ENCODE peak calls at places on chromosomes 4 and X, in five cellular contexts. N, V, L, C and P are unnamed samples.

GRCh38 chrX:44903107-44903506 is 30.1 kb downstream of the KDM6A start:
- DNase-seq in N (no peak), V (no peak), L (no peak), C (no peak), P (no peak)

GRCh38 chrX:55451990-55452824 is at the start of gene MAGEH1:
- DNase-seq in N (peak; percentile 68), V (peak; percentile 67), L (peak; percentile 73), C (peak; percentile 73), P (peak; percentile 84)

GRCh38 chr4:73245955-73246354 is 12.6 kb downstream of the ANKRD17 start:
- DNase-seq in N (no peak), V (no peak), L (no peak), C (no peak), P (no peak)

GRCh38 chrX:108064001-108064400 is 19.1 kb downstream of the VSIG1 start:
- DNase-seq in N (no peak), V (no peak), L (no peak), C (no peak), P (no peak)

GRCh38 chr4:126364290-126364978 is 1049.7 kb downstream of the FAT4 start:
- DNase-seq in N (no peak), V (no peak), L (no peak), C (no peak), P (no peak)

GRCh38 chr4:163121689-163122088 is 45.0 kb downstream of the NAF1 start:
- DNase-seq in N (no peak), V (no peak), L (no peak), C (no peak), P (no peak)

GRCh38 chr4:179196511-179196910 is 1754.3 kb upstream of the AGA start:
- DNase-seq in N (no peak), V (no peak), L (no peak), C (no peak), P (no peak)

GRCh38 chr4:10072420-10073017 is 44.1 kb downstream of the WDR1 start:
- DNase-seq in N (no peak), V (no peak), L (no peak), C (no peak), P (no peak)

GRCh38 chrX:134537179-134537945 is 77.4 kb downstream of the HPRT1 start:
- DNase-seq in N (no peak), V (no peak), L (no peak), C (no peak), P (peak; percentile 74)

GRCh38 chr4:49032440-49033161 is 46.5 kb downstream of the CWH43 start:
- DNase-seq in N (no peak), V (peak; percentile 36), L (no peak), C (no peak), P (no peak)

GRCh38 chr4:22356996-22357596 is 158.8 kb downstream of the ADGRA3 start:
- DNase-seq in N (no peak), V (no peak), L (no peak), C (no peak), P (no peak)

GRCh38 chrX:642436-643210 is 12.0 kb downstream of the SHOX start:
- DNase-seq in N (no peak), V (no peak), L (no peak), C (no peak), P (no peak)
- H3K27me3 ChIP-seq in N (peaks cover 37% of the 10 kb centered on the region), V (peaks cover 78% of the 10 kb centered on the region), L (peaks cover 15% of the 10 kb centered on the region), C (peaks cover 25% of the 10 kb centered on the region), P (peaks cover 71% of the 10 kb centered on the region)

GRCh38 chrX:13864264-13864663 is 47.4 kb upstream of the GPM6B start:
- DNase-seq in N (no peak), V (no peak), L (no peak), C (no peak), P (no peak)
- H3K27me3 ChIP-seq in N (peaks cover 10% of the 10 kb centered on the region), V (peaks cover 55% of the 10 kb centered on the region), L (no peaks in the 10 kb centered on the region), C (no peaks in the 10 kb centered on the region), P (no peaks in the 10 kb centered on the region)

GRCh38 chr4:56657128-56657527 is 24.0 kb downstream of the HOPX start:
- DNase-seq in N (no peak), V (no peak), L (no peak), C (no peak), P (no peak)

GRCh38 chr4:56656346-56656643 is 24.8 kb downstream of the HOPX start:
- DNase-seq in N (no peak), V (no peak), L (no peak), C (no peak), P (peak; percentile 49)

GRCh38 chr4:56657818-56658217 is 23.3 kb downstream of the HOPX start:
- DNase-seq in N (no peak), V (no peak), L (no peak), C (no peak), P (no peak)

GRCh38 chr4:56655627-56656345 is 25.3 kb downstream of the HOPX start:
- DNase-seq in N (no peak), V (no peak), L (no peak), C (no peak), P (peak; percentile 10)

GRCh38 chr4:56658410-56659003 is 22.6 kb downstream of the HOPX start:
- DNase-seq in N (no peak), V (no peak), L (no peak), C (no peak), P (no peak)
- H3K27me3 ChIP-seq in N (peaks cover 32% of the 10 kb centered on the region), V (peaks cover 5% of the 10 kb centered on the region), L (peaks cover 4% of the 10 kb centered on the region), C (no peaks in the 10 kb centered on the region), P (peaks cover 64% of the 10 kb centered on the region)

GRCh38 chr4:156195914-156196313 is 242.2 kb upstream of the CTSO start:
- DNase-seq in N (no peak), V (no peak), L (no peak), C (no peak), P (no peak)

GRCh38 chr4:156193800-156194199 is 240.1 kb upstream of the CTSO start:
- DNase-seq in N (no peak), V (no peak), L (peak; percentile 28), C (no peak), P (peak; percentile 18)

GRCh38 chr4:156196722-156197121 is 243.1 kb upstream of the CTSO start:
- DNase-seq in N (no peak), V (no peak), L (no peak), C (no peak), P (no peak)

GRCh38 chr4:156193116-156193515 is 239.4 kb upstream of the CTSO start:
- DNase-seq in N (no peak), V (no peak), L (no peak), C (no peak), P (no peak)

GRCh38 chr4:156194896-156195295 is 241.2 kb upstream of the CTSO start:
- DNase-seq in N (no peak), V (no peak), L (no peak), C (no peak), P (no peak)
- H3K27me3 ChIP-seq in N (no peaks in the 10 kb centered on the region), V (no peaks in the 10 kb centered on the region), L (no peaks in the 10 kb centered on the region), C (no peaks in the 10 kb centered on the region), P (no peaks in the 10 kb centered on the region)

GRCh38 chrX:52598886-52599285 is 55.8 kb downstream of the SSX7 start:
- DNase-seq in N (no peak), V (no peak), L (no peak), C (no peak), P (no peak)
- H3K27me3 ChIP-seq in N (no peaks in the 10 kb centered on the region), V (peaks cover 43% of the 10 kb centered on the region), L (no peaks in the 10 kb centered on the region), C (no peaks in the 10 kb centered on the region), P (no peaks in the 10 kb centered on the region)

DNA sequence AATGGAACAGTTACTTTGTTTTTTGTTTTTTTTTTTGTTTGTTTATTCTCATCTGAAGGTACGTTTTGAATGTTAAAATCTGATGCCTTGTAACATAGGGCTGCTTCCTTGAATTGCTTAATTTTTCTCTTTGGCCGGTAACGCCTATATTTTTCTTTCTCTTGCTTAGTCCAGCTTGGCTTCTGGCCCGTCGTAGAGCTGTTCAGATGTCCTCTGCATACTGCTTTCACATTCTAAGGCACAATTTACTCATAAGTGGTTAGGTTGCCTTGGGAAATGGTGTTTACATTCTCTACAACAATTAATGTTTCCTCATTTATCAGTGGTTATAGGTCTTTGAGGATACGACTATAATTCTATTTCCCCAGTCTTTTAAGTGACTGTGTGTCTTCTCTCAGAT is 7.9 kb downstream of the NONO start:
- DNase-seq in N (no peak), V (no peak), L (no peak), C (no peak), P (no peak)
- H3K27me3 ChIP-seq in N (no peaks in the 10 kb centered on the region), V (peaks cover 19% of the 10 kb centered on the region), L (no peaks in the 10 kb centered on the region), C (no peaks in the 10 kb centered on the region), P (no peaks in the 10 kb centered on the region)

GRCh38 chrX:140507223-140507981 is 2.5 kb upstream of the SOX3 start:
- DNase-seq in N (no peak), V (no peak), L (no peak), C (no peak), P (no peak)
- H3K27me3 ChIP-seq in N (peaks cover 45% of the 10 kb centered on the region), V (peaks cover 88% of the 10 kb centered on the region), L (peaks cover 59% of the 10 kb centered on the region), C (peaks cover 2% of the 10 kb centered on the region), P (peaks cover 100% of the 10 kb centered on the region)

DNA sequence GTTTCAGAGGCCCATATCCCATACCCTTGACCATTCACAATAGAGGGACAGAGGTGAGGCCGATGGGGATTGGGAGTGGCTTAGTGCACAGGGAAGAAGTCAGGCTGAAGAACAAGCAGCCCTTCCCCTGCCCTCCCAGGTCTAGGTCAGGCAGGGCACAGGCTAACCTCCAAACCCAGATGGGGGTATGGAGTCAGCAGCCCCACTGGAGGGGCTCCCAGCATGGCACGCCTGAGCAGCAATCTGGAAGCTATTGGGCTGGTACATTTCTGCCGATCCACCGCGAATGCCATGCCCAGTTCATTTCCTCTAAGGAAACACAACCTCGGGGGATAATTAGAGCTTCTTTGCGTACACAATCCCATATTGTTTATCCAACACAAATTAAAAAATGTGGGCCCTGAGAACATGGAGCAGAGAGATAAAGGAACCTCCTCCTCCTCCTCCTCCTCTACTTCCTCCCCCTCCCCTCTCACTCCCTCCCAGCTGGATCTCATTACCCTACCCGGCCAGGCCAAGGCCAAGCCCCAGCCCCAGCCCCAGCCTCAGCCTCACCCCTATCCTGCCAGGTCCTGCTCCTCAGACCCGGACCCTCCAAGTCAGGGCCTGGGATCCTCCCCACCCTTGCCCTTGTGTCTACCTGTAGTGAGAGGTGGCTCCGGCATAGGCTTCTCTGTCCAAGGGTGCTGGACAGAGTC is 83.0 kb downstream of the PJA1 start:
- DNase-seq in N (no peak), V (no peak), L (no peak), C (no peak), P (no peak)
- H3K27me3 ChIP-seq in N (no peaks in the 10 kb centered on the region), V (peaks cover 47% of the 10 kb centered on the region), L (no peaks in the 10 kb centered on the region), C (no peaks in the 10 kb centered on the region), P (no peaks in the 10 kb centered on the region)

DNA sequence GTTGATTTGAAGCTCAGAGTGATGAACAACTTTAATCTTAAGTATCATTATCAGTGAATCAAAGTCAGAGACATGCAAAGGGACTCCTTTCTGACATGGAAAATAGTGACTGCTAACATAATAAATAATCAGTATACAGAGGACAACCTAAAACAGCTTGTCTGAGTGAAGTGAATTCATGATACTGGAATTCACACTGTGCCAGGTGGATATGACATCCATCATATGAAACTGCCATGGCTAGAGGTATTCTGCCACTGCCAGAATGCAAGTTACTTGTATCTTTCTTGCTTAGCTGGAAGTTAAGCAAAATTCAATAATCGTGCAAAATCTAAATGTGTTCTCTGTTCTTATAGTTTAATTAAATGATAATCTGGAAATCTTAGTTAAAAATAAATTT is 429.0 kb downstream of the CFAP47 start:
- DNase-seq in N (no peak), V (no peak), L (no peak), C (no peak), P (no peak)
- H3K27me3 ChIP-seq in N (no peaks in the 10 kb centered on the region), V (peaks cover 16% of the 10 kb centered on the region), L (no peaks in the 10 kb centered on the region), C (no peaks in the 10 kb centered on the region), P (no peaks in the 10 kb centered on the region)